ENCODE peak calls at places on chromosomes 16 and 17, in four cellular contexts. N is heart left ventricle, P is stomach, I is HCT116. V is an unnamed sample.

GRCh38 chr17:70345061-70345460 is 175.7 kb downstream of the KCNJ2 start:
- DNase-seq in N (no peak), P (no peak), I (no peak), V (no peak)

GRCh38 chr17:5555254-5555653 is 29.1 kb downstream of the NLRP1 start:
- DNase-seq in N (no peak), P (no peak), I (no peak), V (no peak)

GRCh38 chr16:27816561-27816960 is 247.0 kb downstream of the GSG1L start:
- DNase-seq in N (no peak), P (no peak), I (no peak), V (no peak)

GRCh38 chr16:7137560-7138330 is 194.9 kb upstream of the RBFOX1 start:
- DNase-seq in N (no peak), P (no peak), I (no peak), V (no peak)

GRCh38 chr17:75077490-75078096 is 10.2 kb upstream of the SLC16A5 start:
- DNase-seq in N (peak; percentile 84), P (peak; percentile 83), I (no peak), V (peak; percentile 58)

GRCh38 chr17:62187681-62188080 is 122.6 kb upstream of the MED13 start:
- DNase-seq in N (no peak), P (no peak), I (no peak), V (no peak)

GRCh38 chr17:17363638-17364337 is 60.6 kb downstream of the NT5M start:
- DNase-seq in N (no peak), P (no peak), I (no peak), V (peak; percentile 13)

GRCh38 chr16:5560084-5560483 is 462.5 kb upstream of the EEF2KMT start:
- DNase-seq in N (no peak), P (no peak), I (peak; percentile 29), V (no peak)

GRCh38 chr16:7394936-7395335 is 62.3 kb downstream of the RBFOX1 start:
- DNase-seq in N (no peak), P (no peak), I (no peak), V (no peak)

GRCh38 chr17:74541176-74542111 is 4.5 kb downstream of the CD300C start:
- DNase-seq in N (no peak), P (no peak), I (no peak), V (no peak)

GRCh38 chr17:8120520-8121443 is 2.5 kb upstream of the ALOXE3 start:
- DNase-seq in N (peak; percentile 41), P (peak; percentile 66), I (peak; percentile 88), V (peak; percentile 74)

GRCh38 chr16:57165923-57166322 is 19.9 kb downstream of the PSME3IP1 start:
- DNase-seq in N (no peak), P (no peak), I (no peak), V (no peak)

GRCh38 chr16:17515421-17516210 is 44.9 kb upstream of the XYLT1 start:
- DNase-seq in N (no peak), P (no peak), I (no peak), V (no peak)

GRCh38 chr17:50198026-50198669 is 3.3 kb downstream of the COL1A1 start:
- DNase-seq in N (peak; percentile 53), P (peak; percentile 73), I (peak; percentile 52), V (no peak)

GRCh38 chr16:30068750-30069574 is 3.4 kb downstream of the ALDOA start:
- DNase-seq in N (no peak), P (no peak), I (no peak), V (no peak)

GRCh38 chr17:42522798-42523278 is 13.2 kb upstream of the NAGLU start:
- DNase-seq in N (no peak), P (no peak), I (no peak), V (no peak)
- H3K4me1 ChIP-seq in N (peaks cover 54% of the 10 kb centered on the region), P (peaks cover 82% of the 10 kb centered on the region), I (peaks cover 79% of the 10 kb centered on the region), V (peaks cover 51% of the 10 kb centered on the region)

DNA sequence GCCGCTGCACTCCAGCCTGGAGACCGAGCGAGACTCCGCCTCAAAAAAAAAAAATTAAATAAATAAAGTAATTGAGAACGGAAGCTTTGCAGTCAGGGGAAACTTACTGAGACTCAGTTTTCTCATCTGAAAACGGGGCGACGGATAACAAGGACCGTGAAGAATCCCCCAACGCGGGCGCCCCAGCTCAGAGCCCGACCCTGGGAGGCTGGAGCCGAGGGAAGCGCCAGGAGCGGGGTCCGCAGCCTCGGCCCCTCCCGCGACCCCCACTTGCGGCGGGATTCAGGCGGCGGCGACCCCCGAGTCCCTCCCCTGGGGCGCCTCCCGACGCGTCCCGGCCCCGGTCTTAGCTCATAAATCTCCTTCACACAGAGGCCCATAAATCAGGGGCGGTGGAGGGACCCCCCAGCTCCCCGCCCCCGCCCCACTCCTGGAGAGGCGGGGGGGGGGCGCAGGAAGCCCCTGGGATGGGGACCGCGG is 10.3 kb upstream of the BHLHA9 start:
- DNase-seq in N (no peak), P (no peak), I (no peak), V (no peak)
- H3K4me3 ChIP-seq in N (peak overlapping the region; percentile 61), P (peak overlapping the region; percentile 54), I (peak overlapping the region; percentile 63), V (peak overlapping the region; percentile 36)

GRCh38 chr16:73047221-73047535 is 750 bp downstream of the ZFHX3 start:
- DNase-seq in N (no peak), P (no peak), I (no peak), V (no peak)

GRCh38 chr16:73049051-73049910 is 1.4 kb upstream of the ZFHX3 start:
- DNase-seq in N (no peak), P (no peak), I (no peak), V (no peak)

GRCh38 chr16:73048292-73049050 is 543 bp upstream of the ZFHX3 start:
- DNase-seq in N (peak; percentile 74), P (peak; percentile 50), I (no peak), V (peak; percentile 66)

GRCh38 chr16:73046484-73047214 is 1.3 kb downstream of the ZFHX3 start:
- DNase-seq in N (no peak), P (no peak), I (no peak), V (no peak)

DNA sequence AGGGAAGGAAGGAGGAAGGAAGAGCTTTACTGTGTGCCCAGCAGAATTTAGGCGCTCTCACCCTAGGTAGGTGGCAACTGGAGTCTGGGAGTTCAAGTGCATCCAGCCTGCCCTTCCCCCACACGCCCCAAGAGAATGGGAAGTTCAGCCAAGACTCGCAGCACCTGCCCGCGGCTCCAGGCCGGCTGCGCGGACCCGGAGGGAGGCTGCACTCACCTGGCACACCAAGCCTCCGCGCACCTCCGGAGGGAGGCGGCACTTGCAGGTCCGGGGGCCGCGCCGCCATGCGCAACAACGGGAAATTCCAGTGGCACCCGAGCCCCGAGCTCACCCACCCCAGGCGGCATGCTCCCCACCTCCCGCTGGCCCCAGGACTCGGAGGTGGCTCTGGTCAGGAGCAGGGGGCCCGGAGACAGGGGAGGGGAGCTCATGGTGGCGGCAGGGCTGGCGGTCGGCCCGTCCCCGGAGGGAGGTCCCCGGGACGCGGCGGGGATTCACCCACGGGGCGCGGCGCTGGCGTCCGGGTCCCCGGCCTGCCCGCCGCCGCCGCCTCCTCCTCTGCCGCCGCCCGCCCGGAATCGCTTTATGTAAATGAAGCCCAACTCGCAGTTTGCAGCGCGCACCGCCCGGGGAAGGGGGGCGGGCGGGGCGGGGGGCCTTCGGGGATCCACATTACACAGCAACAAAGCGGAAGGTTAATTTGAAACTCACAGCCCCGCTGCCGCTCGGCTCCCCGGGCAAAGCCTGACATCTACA is at the start of gene ZFHX3:
- DNase-seq in N (peak; percentile 78), P (peak; percentile 79), I (no peak), V (peak; percentile 72)
- TF ChIP-seq POLR2A in N (peak; percentile 26), P (no peak), I (no peak), V (no peak)

GRCh38 chr17:59149841-59150511 is 5.0 kb downstream of the SKA2 start:
- DNase-seq in N (no peak), P (no peak), I (no peak), V (no peak)

GRCh38 chr17:59152925-59153324 is 2.1 kb downstream of the SKA2 start:
- DNase-seq in N (no peak), P (no peak), I (no peak), V (no peak)

GRCh38 chr17:59149051-59149450 is 5.9 kb downstream of the SKA2 start:
- DNase-seq in N (no peak), P (no peak), I (no peak), V (no peak)

GRCh38 chr17:59151007-59151406 is 4.0 kb downstream of the SKA2 start:
- DNase-seq in N (no peak), P (no peak), I (no peak), V (no peak)

DNA sequence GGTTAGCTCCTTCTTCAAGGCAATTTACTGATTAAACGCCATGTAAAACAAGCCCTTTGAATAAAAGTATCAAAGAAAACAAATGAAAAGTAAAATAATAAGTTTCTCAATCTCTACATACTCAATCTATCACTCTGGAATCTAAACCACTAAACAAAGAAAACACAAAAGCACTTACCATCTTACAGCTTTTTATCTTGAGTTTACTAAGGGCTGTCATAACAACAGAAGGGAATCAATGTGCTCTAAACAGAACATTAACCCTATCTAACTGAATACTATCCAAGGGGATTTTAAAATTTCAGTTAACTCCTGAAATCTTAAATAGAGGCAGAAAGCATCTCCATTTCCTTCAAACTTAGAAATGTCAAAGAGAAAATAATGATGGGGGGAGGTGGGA is 3.4 kb downstream of the SKA2 start:
- DNase-seq in N (no peak), P (no peak), I (no peak), V (no peak)
- H3K4me1 ChIP-seq in N (peaks cover 13% of the 10 kb centered on the region), P (peaks cover 47% of the 10 kb centered on the region), I (peaks cover 20% of the 10 kb centered on the region), V (peaks cover 1% of the 10 kb centered on the region)

GRCh38 chr16:86120201-86120981 is 221.4 kb downstream of the IRF8 start:
- DNase-seq in N (no peak), P (no peak), I (no peak), V (no peak)

GRCh38 chr16:86121611-86122010 is 222.6 kb downstream of the IRF8 start:
- DNase-seq in N (no peak), P (no peak), I (no peak), V (no peak)

GRCh38 chr16:86118467-86119307 is 219.7 kb downstream of the IRF8 start:
- DNase-seq in N (no peak), P (no peak), I (no peak), V (no peak)

GRCh38 chr16:86122681-86123342 is 223.8 kb downstream of the IRF8 start:
- DNase-seq in N (no peak), P (no peak), I (no peak), V (no peak)

GRCh38 chr16:86120982-86121242 is 221.9 kb downstream of the IRF8 start:
- DNase-seq in N (no peak), P (no peak), I (no peak), V (no peak)
- H3K4me3 ChIP-seq in N (no peak overlapping the region), P (no peak overlapping the region), I (no peak overlapping the region), V (no peak overlapping the region)

DNA sequence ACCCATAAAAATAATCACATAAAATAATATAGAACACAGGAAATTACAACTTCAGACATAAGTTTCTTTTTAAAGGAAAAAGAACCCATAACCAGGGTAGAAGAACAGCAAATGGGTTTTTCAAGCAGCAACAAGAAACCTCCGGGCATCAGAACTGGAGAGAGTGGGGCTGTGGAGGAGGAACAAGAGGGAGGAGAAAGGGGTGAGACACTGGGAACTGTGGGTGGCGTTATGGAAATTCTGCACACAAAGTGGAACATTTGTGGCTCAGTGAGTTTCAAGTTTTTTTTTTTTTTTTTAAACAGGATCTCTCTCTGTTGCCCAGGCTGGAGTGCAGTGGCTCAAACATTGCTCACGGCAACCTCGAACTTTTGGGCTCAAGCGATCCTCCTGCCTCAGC is 22.6 kb downstream of the EMP2 start:
- DNase-seq in N (no peak), P (no peak), I (no peak), V (no peak)
- TF ChIP-seq POLR2A in N (no peak), P (no peak), I (no peak), V (no peak)

GRCh38 chr17:40555296-40556190 is 9.7 kb downstream of the CCR7 start:
- DNase-seq in N (no peak), P (peak; percentile 17), I (no peak), V (peak; percentile 40)
- H3K4me1 ChIP-seq in N (peaks cover 39% of the 10 kb centered on the region), P (peaks cover 71% of the 10 kb centered on the region), I (peaks cover 10% of the 10 kb centered on the region), V (peaks cover 62% of the 10 kb centered on the region)

V was measured in ovary.